ENCODE peak calls at places on chromosomes 6 and 20, in eight cellular contexts. One of them, this sample, is unnamed.

GRCh38 chr6:129501401-129502051 is 208.5 kb downstream of the ARHGAP18 start:
- DNase-seq in iPS DF 6.9: no peak
- DNase-seq in LoVo: peak; percentile 59
- DNase-seq in left ventricle myocardium inferior: no peak
- DNase-seq in nucleus accumbens: no peak
- DNase-seq in NCI-H69: peak; percentile 25
- DNase-seq in fibroblast of lung: peak; percentile 98
- DNase-seq in fibroblast of pulmonary artery: peak; percentile 93
- DNase-seq in this sample: peak; percentile 57

GRCh38 chr20:3168079-3168828 is 5.1 kb downstream of the LZTS3 start:
- DNase-seq in iPS DF 6.9: peak; percentile 58
- DNase-seq in LoVo: no peak
- DNase-seq in left ventricle myocardium inferior: peak; percentile 49
- DNase-seq in nucleus accumbens: no peak
- DNase-seq in NCI-H69: peak; percentile 74
- DNase-seq in fibroblast of lung: no peak
- DNase-seq in fibroblast of pulmonary artery: no peak
- DNase-seq in this sample: peak; percentile 56

GRCh38 chr20:17663486-17663885 is 18.6 kb downstream of the RRBP1 start:
- DNase-seq in iPS DF 6.9: no peak
- DNase-seq in LoVo: no peak
- DNase-seq in left ventricle myocardium inferior: no peak
- DNase-seq in nucleus accumbens: no peak
- DNase-seq in NCI-H69: no peak
- DNase-seq in fibroblast of lung: no peak
- DNase-seq in fibroblast of pulmonary artery: no peak
- DNase-seq in this sample: no peak

GRCh38 chr6:148972481-148972880 is 225.7 kb downstream of the UST start:
- DNase-seq in iPS DF 6.9: peak; percentile 86
- DNase-seq in LoVo: peak; percentile 41
- DNase-seq in left ventricle myocardium inferior: no peak
- DNase-seq in nucleus accumbens: no peak
- DNase-seq in NCI-H69: peak; percentile 95
- DNase-seq in fibroblast of lung: no peak
- DNase-seq in fibroblast of pulmonary artery: no peak
- DNase-seq in this sample: peak; percentile 69

GRCh38 chr20:50003253-50003656 is 20.5 kb downstream of the SNAI1 start:
- DNase-seq in iPS DF 6.9: no peak
- DNase-seq in LoVo: no peak
- DNase-seq in left ventricle myocardium inferior: no peak
- DNase-seq in nucleus accumbens: no peak
- DNase-seq in NCI-H69: no peak
- DNase-seq in fibroblast of lung: peak; percentile 81
- DNase-seq in fibroblast of pulmonary artery: peak; percentile 99
- DNase-seq in this sample: peak; percentile 60

GRCh38 chr6:19895866-19896579 is 58.9 kb downstream of the ID4 start:
- DNase-seq in iPS DF 6.9: no peak
- DNase-seq in LoVo: no peak
- DNase-seq in left ventricle myocardium inferior: no peak
- DNase-seq in nucleus accumbens: no peak
- DNase-seq in NCI-H69: no peak
- DNase-seq in fibroblast of lung: no peak
- DNase-seq in fibroblast of pulmonary artery: no peak
- DNase-seq in this sample: no peak

GRCh38 chr20:57459278-57459677 is 65.7 kb downstream of the CTCFL start:
- DNase-seq in iPS DF 6.9: no peak
- DNase-seq in LoVo: no peak
- DNase-seq in left ventricle myocardium inferior: no peak
- DNase-seq in nucleus accumbens: no peak
- DNase-seq in NCI-H69: no peak
- DNase-seq in fibroblast of lung: no peak
- DNase-seq in fibroblast of pulmonary artery: no peak
- DNase-seq in this sample: no peak

GRCh38 chr20:15564981-15565380 is 1008.3 kb downstream of the KIF16B start:
- DNase-seq in iPS DF 6.9: no peak
- DNase-seq in LoVo: no peak
- DNase-seq in left ventricle myocardium inferior: no peak
- DNase-seq in nucleus accumbens: no peak
- DNase-seq in NCI-H69: no peak
- DNase-seq in fibroblast of lung: no peak
- DNase-seq in fibroblast of pulmonary artery: no peak
- DNase-seq in this sample: no peak

GRCh38 chr20:2103454-2104153 is 2.0 kb downstream of the STK35 start:
- DNase-seq in iPS DF 6.9: no peak
- DNase-seq in LoVo: no peak
- DNase-seq in left ventricle myocardium inferior: no peak
- DNase-seq in nucleus accumbens: no peak
- DNase-seq in NCI-H69: peak; percentile 41
- DNase-seq in fibroblast of lung: peak; percentile 15
- DNase-seq in fibroblast of pulmonary artery: peak; percentile 2
- DNase-seq in this sample: no peak

GRCh38 chr20:58956078-58956477 is 25.0 kb upstream of the NELFCD start:
- DNase-seq in iPS DF 6.9: no peak
- DNase-seq in LoVo: no peak
- DNase-seq in left ventricle myocardium inferior: no peak
- DNase-seq in nucleus accumbens: no peak
- DNase-seq in NCI-H69: peak; percentile 12
- DNase-seq in fibroblast of lung: no peak
- DNase-seq in fibroblast of pulmonary artery: no peak
- DNase-seq in this sample: no peak

GRCh38 chr6:156597130-156597529 is 180.0 kb upstream of the ARID1B start:
- DNase-seq in iPS DF 6.9: no peak
- DNase-seq in LoVo: no peak
- DNase-seq in left ventricle myocardium inferior: no peak
- DNase-seq in nucleus accumbens: no peak
- DNase-seq in NCI-H69: no peak
- DNase-seq in fibroblast of lung: no peak
- DNase-seq in fibroblast of pulmonary artery: no peak
- DNase-seq in this sample: no peak

GRCh38 chr20:54208492-54209044 is 681 bp downstream of the PFDN4 start:
- DNase-seq in iPS DF 6.9: no peak
- DNase-seq in LoVo: peak; percentile 15
- DNase-seq in left ventricle myocardium inferior: no peak
- DNase-seq in nucleus accumbens: no peak
- DNase-seq in NCI-H69: peak; percentile 42
- DNase-seq in fibroblast of lung: peak; percentile 63
- DNase-seq in fibroblast of pulmonary artery: peak; percentile 32
- DNase-seq in this sample: no peak

GRCh38 chr6:29739882-29740261 is 16.6 kb downstream of the HLA-F start:
- DNase-seq in iPS DF 6.9: no peak
- DNase-seq in LoVo: no peak
- DNase-seq in left ventricle myocardium inferior: no peak
- DNase-seq in nucleus accumbens: no peak
- DNase-seq in NCI-H69: no peak
- DNase-seq in fibroblast of lung: peak; percentile 20
- DNase-seq in fibroblast of pulmonary artery: no peak
- DNase-seq in this sample: no peak

GRCh38 chr6:120198033-120198432 is 848.5 kb upstream of the MAN1A1 start:
- DNase-seq in iPS DF 6.9: no peak
- DNase-seq in LoVo: no peak
- DNase-seq in left ventricle myocardium inferior: no peak
- DNase-seq in nucleus accumbens: no peak
- DNase-seq in NCI-H69: no peak
- DNase-seq in fibroblast of lung: peak; percentile 92
- DNase-seq in fibroblast of pulmonary artery: peak; percentile 95
- DNase-seq in this sample: no peak

GRCh38 chr20:38127011-38127621 is 38.0 kb downstream of the TGM2 start:
- DNase-seq in iPS DF 6.9: no peak
- DNase-seq in LoVo: no peak
- DNase-seq in left ventricle myocardium inferior: no peak
- DNase-seq in nucleus accumbens: no peak
- DNase-seq in NCI-H69: peak; percentile 59
- DNase-seq in fibroblast of lung: peak; percentile 78
- DNase-seq in fibroblast of pulmonary artery: peak; percentile 78
- DNase-seq in this sample: peak; percentile 69

GRCh38 chr20:7806831-7807230 is 133.4 kb downstream of the HAO1 start:
- DNase-seq in iPS DF 6.9: no peak
- DNase-seq in LoVo: no peak
- DNase-seq in left ventricle myocardium inferior: no peak
- DNase-seq in nucleus accumbens: no peak
- DNase-seq in NCI-H69: no peak
- DNase-seq in fibroblast of lung: no peak
- DNase-seq in fibroblast of pulmonary artery: peak; percentile 27
- DNase-seq in this sample: no peak

GRCh38 chr20:48850681-48851299 is 23.0 kb upstream of the PREX1 start:
- DNase-seq in iPS DF 6.9: no peak
- DNase-seq in LoVo: no peak
- DNase-seq in left ventricle myocardium inferior: no peak
- DNase-seq in nucleus accumbens: no peak
- DNase-seq in NCI-H69: peak; percentile 84
- DNase-seq in fibroblast of lung: no peak
- DNase-seq in fibroblast of pulmonary artery: no peak
- DNase-seq in this sample: no peak

GRCh38 chr6:4403023-4403752 is 267.8 kb upstream of the ECI2 start:
- DNase-seq in iPS DF 6.9: no peak
- DNase-seq in LoVo: no peak
- DNase-seq in left ventricle myocardium inferior: no peak
- DNase-seq in nucleus accumbens: no peak
- DNase-seq in NCI-H69: no peak
- DNase-seq in fibroblast of lung: no peak
- DNase-seq in fibroblast of pulmonary artery: no peak
- DNase-seq in this sample: no peak

GRCh38 chr6:4066029-4066755 is 12.7 kb downstream of the FAM217A start:
- DNase-seq in iPS DF 6.9: no peak
- DNase-seq in LoVo: no peak
- DNase-seq in left ventricle myocardium inferior: no peak
- DNase-seq in nucleus accumbens: no peak
- DNase-seq in NCI-H69: peak; percentile 42
- DNase-seq in fibroblast of lung: no peak
- DNase-seq in fibroblast of pulmonary artery: no peak
- DNase-seq in this sample: no peak

GRCh38 chr6:79544939-79545450 is 7.8 kb upstream of the LCA5 start:
- DNase-seq in iPS DF 6.9: peak; percentile 83
- DNase-seq in LoVo: peak; percentile 92
- DNase-seq in left ventricle myocardium inferior: peak; percentile 56
- DNase-seq in nucleus accumbens: peak; percentile 75
- DNase-seq in NCI-H69: peak; percentile 100
- DNase-seq in fibroblast of lung: peak; percentile 99
- DNase-seq in fibroblast of pulmonary artery: peak; percentile 100
- DNase-seq in this sample: peak; percentile 79

GRCh38 chr20:62635852-62636251 is 6.5 kb upstream of the SLCO4A1 start:
- DNase-seq in iPS DF 6.9: no peak
- DNase-seq in LoVo: no peak
- DNase-seq in left ventricle myocardium inferior: no peak
- DNase-seq in nucleus accumbens: no peak
- DNase-seq in NCI-H69: no peak
- DNase-seq in fibroblast of lung: no peak
- DNase-seq in fibroblast of pulmonary artery: no peak
- DNase-seq in this sample: no peak

GRCh38 chr20:51586005-51586440 is 43.5 kb upstream of the NFATC2 start:
- DNase-seq in iPS DF 6.9: no peak
- DNase-seq in LoVo: peak; percentile 9
- DNase-seq in left ventricle myocardium inferior: no peak
- DNase-seq in nucleus accumbens: no peak
- DNase-seq in NCI-H69: no peak
- DNase-seq in fibroblast of lung: peak; percentile 48
- DNase-seq in fibroblast of pulmonary artery: peak; percentile 68
- DNase-seq in this sample: peak; percentile 64

GRCh38 chr20:48162621-48163020 is 377.3 kb upstream of the SULF2 start:
- DNase-seq in iPS DF 6.9: no peak
- DNase-seq in LoVo: no peak
- DNase-seq in left ventricle myocardium inferior: no peak
- DNase-seq in nucleus accumbens: no peak
- DNase-seq in NCI-H69: no peak
- DNase-seq in fibroblast of lung: no peak
- DNase-seq in fibroblast of pulmonary artery: no peak
- DNase-seq in this sample: no peak

GRCh38 chr20:54132612-54133433 is 41.0 kb downstream of the CYP24A1 start:
- DNase-seq in iPS DF 6.9: no peak
- DNase-seq in LoVo: peak; percentile 65
- DNase-seq in left ventricle myocardium inferior: no peak
- DNase-seq in nucleus accumbens: no peak
- DNase-seq in NCI-H69: no peak
- DNase-seq in fibroblast of lung: peak; percentile 99
- DNase-seq in fibroblast of pulmonary artery: peak; percentile 98
- DNase-seq in this sample: peak; percentile 100

GRCh38 chr6:165990216-165990615 is 177.4 kb downstream of the TBXT start:
- DNase-seq in iPS DF 6.9: no peak
- DNase-seq in LoVo: no peak
- DNase-seq in left ventricle myocardium inferior: no peak
- DNase-seq in nucleus accumbens: no peak
- DNase-seq in NCI-H69: no peak
- DNase-seq in fibroblast of lung: no peak
- DNase-seq in fibroblast of pulmonary artery: no peak
- DNase-seq in this sample: no peak

GRCh38 chr20:51529027-51529749 is 13.3 kb downstream of the NFATC2 start:
- DNase-seq in iPS DF 6.9: no peak
- DNase-seq in LoVo: no peak
- DNase-seq in left ventricle myocardium inferior: no peak
- DNase-seq in nucleus accumbens: no peak
- DNase-seq in NCI-H69: no peak
- DNase-seq in fibroblast of lung: peak; percentile 60
- DNase-seq in fibroblast of pulmonary artery: peak; percentile 51
- DNase-seq in this sample: no peak

GRCh38 chr6:160215232-160215631 is 43.4 kb downstream of the SLC22A2 start:
- DNase-seq in iPS DF 6.9: no peak
- DNase-seq in LoVo: no peak
- DNase-seq in left ventricle myocardium inferior: no peak
- DNase-seq in nucleus accumbens: no peak
- DNase-seq in NCI-H69: no peak
- DNase-seq in fibroblast of lung: no peak
- DNase-seq in fibroblast of pulmonary artery: peak; percentile 51
- DNase-seq in this sample: no peak

GRCh38 chr6:127606131-127606562 is 29.2 kb downstream of the C6orf58 start:
- DNase-seq in iPS DF 6.9: peak; percentile 35
- DNase-seq in LoVo: peak; percentile 7
- DNase-seq in left ventricle myocardium inferior: no peak
- DNase-seq in nucleus accumbens: no peak
- DNase-seq in NCI-H69: peak; percentile 87
- DNase-seq in fibroblast of lung: peak; percentile 54
- DNase-seq in fibroblast of pulmonary artery: peak; percentile 54
- DNase-seq in this sample: no peak

GRCh38 chr6:148203970-148204369 is 138.7 kb upstream of the SASH1 start:
- DNase-seq in iPS DF 6.9: no peak
- DNase-seq in LoVo: no peak
- DNase-seq in left ventricle myocardium inferior: no peak
- DNase-seq in nucleus accumbens: no peak
- DNase-seq in NCI-H69: peak; percentile 13
- DNase-seq in fibroblast of lung: peak; percentile 67
- DNase-seq in fibroblast of pulmonary artery: peak; percentile 41
- DNase-seq in this sample: no peak

GRCh38 chr20:37296371-37296770 is 6.9 kb downstream of the MANBAL start:
- DNase-seq in iPS DF 6.9: no peak
- DNase-seq in LoVo: no peak
- DNase-seq in left ventricle myocardium inferior: no peak
- DNase-seq in nucleus accumbens: no peak
- DNase-seq in NCI-H69: no peak
- DNase-seq in fibroblast of lung: no peak
- DNase-seq in fibroblast of pulmonary artery: no peak
- DNase-seq in this sample: no peak

GRCh38 chr6:126716826-126717514 is 377.1 kb downstream of the CENPW start:
- DNase-seq in iPS DF 6.9: no peak
- DNase-seq in LoVo: no peak
- DNase-seq in left ventricle myocardium inferior: no peak
- DNase-seq in nucleus accumbens: no peak
- DNase-seq in NCI-H69: peak; percentile 74
- DNase-seq in fibroblast of lung: no peak
- DNase-seq in fibroblast of pulmonary artery: no peak
- DNase-seq in this sample: peak; percentile 87

GRCh38 chr20:10639762-10640556 is 33.8 kb downstream of the JAG1 start:
- DNase-seq in iPS DF 6.9: no peak
- DNase-seq in LoVo: no peak
- DNase-seq in left ventricle myocardium inferior: no peak
- DNase-seq in nucleus accumbens: peak; percentile 38
- DNase-seq in NCI-H69: no peak
- DNase-seq in fibroblast of lung: no peak
- DNase-seq in fibroblast of pulmonary artery: no peak
- DNase-seq in this sample: no peak

GRCh38 chr6:137820952-137821351 is 46.1 kb upstream of the TNFAIP3 start:
- DNase-seq in iPS DF 6.9: no peak
- DNase-seq in LoVo: no peak
- DNase-seq in left ventricle myocardium inferior: no peak
- DNase-seq in nucleus accumbens: no peak
- DNase-seq in NCI-H69: no peak
- DNase-seq in fibroblast of lung: peak; percentile 82
- DNase-seq in fibroblast of pulmonary artery: peak; percentile 88
- DNase-seq in this sample: no peak

GRCh38 chr6:133809406-133809805 is 79.5 kb upstream of the TCF21 start:
- DNase-seq in iPS DF 6.9: no peak
- DNase-seq in LoVo: no peak
- DNase-seq in left ventricle myocardium inferior: no peak
- DNase-seq in nucleus accumbens: no peak
- DNase-seq in NCI-H69: no peak
- DNase-seq in fibroblast of lung: no peak
- DNase-seq in fibroblast of pulmonary artery: peak; percentile 80
- DNase-seq in this sample: no peak